ENCODE peak calls at places on chromosomes 16 and 17, in eight cellular contexts. O is CD4-positive, alpha-beta T cell; X is lung; Q is epithelial cell of esophagus; V is progenitor cell of endocrine pancreas; S is gastrocnemius medialis; F is fibroblast of villous mesenchyme; I is left ventricle myocardium inferior. Y is an unnamed sample.

GRCh38 chr16:25134306-25134705 is 22.8 kb downstream of the LCMT1 start:
- DNase-seq in X (no peak), F (no peak), V (no peak), O (no peak), I (no peak), S (no peak), Q (no peak), Y (no peak)

GRCh38 chr16:50680907-50681885 is at the start of gene SNX20:
- DNase-seq in S (no peak), V (no peak), X (no peak), I (peak; percentile 33), F (no peak), Q (no peak), O (peak; percentile 60), Y (no peak)

GRCh38 chr16:19168173-19169080 is at the start of gene SYT17:
- DNase-seq in V (peak; percentile 23), O (no peak), Q (no peak), X (peak; percentile 34), S (no peak), F (no peak), I (peak; percentile 19), Y (peak; percentile 49)

GRCh38 chr17:3660311-3660891 is 8.0 kb downstream of the TAX1BP3 start:
- DNase-seq in F (no peak), V (no peak), I (peak; percentile 42), Q (no peak), S (peak; percentile 56), X (no peak), O (no peak), Y (no peak)

GRCh38 chr17:31834448-31834847 is 24.6 kb downstream of the COPRS start:
- DNase-seq in Q (no peak), S (no peak), I (no peak), V (no peak), X (no peak), F (no peak), O (no peak), Y (no peak)

GRCh38 chr17:75400326-75400939 is 5.0 kb downstream of the GRB2 start:
- DNase-seq in F (no peak), I (no peak), O (no peak), X (no peak), V (no peak), S (no peak), Q (no peak), Y (no peak)

GRCh38 chr17:67546578-67547527 is 169.8 kb downstream of the PITPNC1 start:
- DNase-seq in V (no peak), S (no peak), Q (no peak), O (no peak), X (peak; percentile 51), F (peak; percentile 52), I (peak; percentile 60), Y (no peak)

GRCh38 chr16:68798398-68798797 is 44.9 kb upstream of the TANGO6 start:
- DNase-seq in Q (peak; percentile 89), O (no peak), V (no peak), I (no peak), S (no peak), X (no peak), F (no peak), Y (no peak)

GRCh38 chr17:6574689-6575595 is 18.6 kb upstream of the PITPNM3 start:
- DNase-seq in X (peak; percentile 52), S (no peak), F (peak; percentile 36), V (no peak), I (peak; percentile 41), Q (peak; percentile 48), O (no peak), Y (peak; percentile 40)

GRCh38 chr17:29176500-29177351 is 3.5 kb downstream of the MYO18A start:
- DNase-seq in F (peak; percentile 55), Q (peak; percentile 65), X (peak; percentile 71), S (peak; percentile 86), V (peak; percentile 54), I (peak; percentile 52), O (peak; percentile 47), Y (peak; percentile 80)

GRCh38 chr17:47776330-47777197 is 43.5 kb downstream of the TBX21 start:
- DNase-seq in F (peak; percentile 42), I (no peak), O (peak; percentile 12), X (no peak), Q (peak; percentile 63), S (no peak), V (no peak), Y (peak; percentile 25)

GRCh38 chr17:74959826-74960738 is 12.5 kb downstream of the HID1 start:
- DNase-seq in F (no peak), Q (peak; percentile 70), O (no peak), X (no peak), S (no peak), I (no peak), V (no peak), Y (no peak)

GRCh38 chr16:31079342-31079944 is 5.2 kb downstream of the ZNF646 start:
- DNase-seq in O (no peak), Q (no peak), X (no peak), S (no peak), I (no peak), F (no peak), V (no peak), Y (no peak)

GRCh38 chr16:67449328-67449727 is 18.4 kb downstream of the HSD11B2 start:
- DNase-seq in F (no peak), I (peak; percentile 81), Q (no peak), O (no peak), X (peak; percentile 44), V (no peak), S (peak; percentile 78), Y (no peak)

GRCh38 chr16:67449739-67450138 is 18.8 kb downstream of the HSD11B2 start:
- DNase-seq in V (no peak), Q (no peak), O (no peak), X (no peak), F (no peak), I (peak; percentile 62), S (peak; percentile 86), Y (no peak)

GRCh38 chr16:67451704-67452435 is 20.9 kb downstream of the HSD11B2 start:
- DNase-seq in Q (no peak), F (no peak), O (no peak), V (no peak), I (peak; percentile 36), S (peak; percentile 73), X (no peak), Y (no peak)

GRCh38 chr16:67448580-67448979 is 17.7 kb downstream of the HSD11B2 start:
- DNase-seq in I (no peak), X (no peak), F (no peak), S (no peak), Q (no peak), O (no peak), V (no peak), Y (no peak)

GRCh38 chr16:67451061-67451703 is 20.3 kb downstream of the HSD11B2 start:
- DNase-seq in X (no peak), V (no peak), O (no peak), Q (no peak), I (peak; percentile 58), S (no peak), F (no peak), Y (no peak)
- TF ChIP-seq CTCF in X (no peak), V (no peak), O (no peak), Q (no peak), I (no peak), S (no peak), F (no peak), Y (no peak)

DNA sequence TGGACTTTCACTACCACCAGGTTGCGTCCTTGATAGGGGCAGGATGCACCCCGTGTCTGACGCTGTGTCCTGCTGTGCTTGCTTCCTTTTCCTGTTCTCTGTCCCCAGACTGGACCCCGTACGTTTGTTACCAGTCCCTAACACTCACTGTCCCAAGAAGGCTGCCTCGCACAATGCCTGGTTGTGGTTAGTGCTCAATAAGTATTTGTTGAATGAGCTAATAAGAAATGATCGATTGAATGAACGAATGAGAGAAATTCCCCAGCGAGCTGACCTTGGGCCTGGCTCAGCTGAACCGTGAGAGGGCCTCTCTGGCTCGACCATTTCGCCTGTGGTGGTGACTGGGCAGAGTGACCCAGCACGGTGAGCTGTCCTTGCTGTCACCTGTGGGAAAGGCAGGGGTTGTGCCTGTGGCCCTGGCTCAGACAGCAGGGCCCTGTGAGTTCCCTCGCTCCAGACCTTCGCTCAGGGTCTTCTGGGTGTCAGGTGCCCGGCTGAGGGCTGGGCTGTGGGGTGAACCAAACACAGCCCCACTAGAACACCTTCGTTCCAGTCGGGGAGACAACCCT is 20.9 kb downstream of the CMIP start:
- DNase-seq in F (no peak), I (no peak), O (no peak), Q (no peak), X (no peak), S (no peak), V (no peak), Y (no peak)
- TF ChIP-seq CTCF in F (no peak), I (no peak), O (no peak), Q (no peak), X (no peak), S (no peak), V (no peak), Y (no peak)

DNA sequence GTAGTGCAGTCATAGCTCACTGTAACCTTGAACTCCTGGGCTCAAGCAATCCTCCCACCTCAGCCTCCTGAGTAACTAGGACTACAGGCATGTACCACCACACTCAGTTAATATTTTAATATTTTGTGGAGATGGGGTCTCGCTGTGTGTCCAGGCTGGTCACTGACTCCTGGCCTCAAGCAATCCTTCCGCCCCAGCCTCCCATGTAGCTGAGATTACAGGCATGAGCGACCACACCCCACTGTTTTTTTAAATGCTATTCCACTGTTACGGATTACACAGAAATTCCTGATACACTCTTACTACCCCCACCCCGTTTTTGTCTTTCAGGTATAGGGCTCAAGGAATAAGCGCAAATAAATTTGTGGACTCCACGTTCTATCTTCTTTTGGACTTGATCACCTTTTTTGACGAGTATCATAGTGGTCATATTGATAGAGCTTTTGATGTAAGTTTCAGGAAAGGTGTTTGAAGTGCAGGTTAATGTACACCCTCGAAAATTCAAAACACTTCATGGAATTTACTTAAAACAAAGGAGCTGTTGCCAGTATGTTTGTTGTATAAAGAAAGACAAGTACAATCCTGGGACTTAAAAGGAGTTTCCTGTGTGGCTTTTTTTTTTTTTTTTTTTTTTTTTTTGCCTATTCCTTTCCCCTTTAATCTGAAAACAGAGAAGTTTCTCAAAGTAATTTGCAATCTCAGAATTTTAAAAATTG is 26.2 kb upstream of the SLC12A3 start:
- DNase-seq in S (no peak), X (no peak), F (no peak), V (no peak), Q (no peak), O (no peak), I (no peak), Y (no peak)
- TF ChIP-seq CTCF in S (no peak), X (no peak), F (no peak), V (no peak), Q (no peak), O (no peak), I (no peak), Y (no peak)

GRCh38 chr16:85263214-85263613 is 150.9 kb upstream of the CIBAR2 start:
- DNase-seq in S (no peak), F (no peak), O (no peak), X (no peak), I (no peak), V (no peak), Q (no peak), Y (no peak)

GRCh38 chr16:85266857-85267256 is 154.6 kb upstream of the CIBAR2 start:
- DNase-seq in F (no peak), S (no peak), Q (no peak), I (no peak), X (no peak), V (no peak), O (no peak), Y (no peak)

GRCh38 chr16:85264752-85265151 is 152.5 kb upstream of the CIBAR2 start:
- DNase-seq in V (no peak), I (no peak), O (no peak), F (no peak), Q (no peak), S (no peak), X (no peak), Y (no peak)

GRCh38 chr16:85265789-85266188 is 153.5 kb upstream of the CIBAR2 start:
- DNase-seq in S (no peak), X (no peak), V (no peak), F (no peak), O (no peak), Q (no peak), I (no peak), Y (no peak)

GRCh38 chr16:85265161-85265784 is 153.0 kb upstream of the CIBAR2 start:
- DNase-seq in S (no peak), F (no peak), X (no peak), I (no peak), V (no peak), O (no peak), Q (no peak), Y (no peak)
- TF ChIP-seq CTCF in S (no peak), F (no peak), X (no peak), I (no peak), V (no peak), O (no peak), Q (no peak), Y (no peak)

Y was measured in nephron progenitor cell.